ENCODE peak calls at places on chromosomes 2 and 18, in eight cellular contexts. M is HCT116, V is left ventricle myocardium inferior, J is fibroblast of lung, O is GM23338, U is substantia nigra, A is prostate gland, H is vagina. K is an unnamed sample.

GRCh38 chr18:38473535-38473934 is 907.9 kb upstream of the CELF4 start:
- DNase-seq in M (no peak), V (no peak), J (no peak), O (no peak), U (no peak), A (no peak), H (no peak), K (no peak)

GRCh38 chr2:182088681-182089333 is 103.2 kb downstream of the PPP1R1C start:
- DNase-seq in M (no peak), V (no peak), J (peak), O (no peak), U (no peak), A (no peak), H (no peak), K (no peak)

GRCh38 chr2:219570194-219570923 is 980 bp downstream of the OBSL1 start:
- DNase-seq in M (no peak), V (no peak), J (peak), O (peak), U (no peak), A (no peak), H (no peak), K (no peak)

GRCh38 chr2:101771911-101772321 is 74.4 kb downstream of the MAP4K4 start:
- DNase-seq in M (no peak), V (no peak), J (no peak), O (no peak), U (no peak), A (no peak), H (no peak), K (no peak)

GRCh38 chr2:57882895-57883515 is 163.6 kb upstream of the VRK2 start:
- DNase-seq in M (no peak), V (no peak), J (peak), O (no peak), U (no peak), A (no peak), H (no peak), K (no peak)

GRCh38 chr2:24930768-24931167 is 10.7 kb upstream of the ADCY3 start:
- DNase-seq in M (no peak), V (no peak), J (no peak), O (peak), U (no peak), A (no peak), H (no peak), K (peak)

GRCh38 chr18:25927830-25928229 is 162.6 kb downstream of the SS18 start:
- DNase-seq in M (no peak), V (no peak), J (no peak), O (no peak), U (no peak), A (no peak), H (no peak), K (no peak)

GRCh38 chr18:22370414-22370813 is 47.3 kb downstream of the CTAGE1 start:
- DNase-seq in M (no peak), V (no peak), J (no peak), O (no peak), U (no peak), A (no peak), H (no peak), K (no peak)

GRCh38 chr18:9810994-9811393 is 74.8 kb upstream of the TXNDC2 start:
- DNase-seq in M (no peak), V (no peak), J (no peak), O (peak), U (no peak), A (no peak), H (no peak), K (no peak)

GRCh38 chr2:41836944-41837343 is 210.9 kb upstream of the PKDCC start:
- DNase-seq in M (peak), V (no peak), J (peak), O (peak), U (no peak), A (no peak), H (no peak), K (no peak)

GRCh38 chr2:133885847-133886246 is 317.6 kb upstream of the NCKAP5 start:
- DNase-seq in M (no peak), V (no peak), J (no peak), O (no peak), U (no peak), A (no peak), H (peak), K (no peak)

GRCh38 chr2:153971250-153971649 is 99.5 kb downstream of the GALNT13 start:
- DNase-seq in M (no peak), V (no peak), J (no peak), O (no peak), U (no peak), A (no peak), H (no peak), K (no peak)

GRCh38 chr2:195119231-195119630 is 537.8 kb upstream of the SLC39A10 start:
- DNase-seq in M (no peak), V (no peak), J (no peak), O (no peak), U (no peak), A (no peak), H (no peak), K (no peak)

GRCh38 chr18:63302647-63303405 is 16.7 kb downstream of the BCL2 start:
- DNase-seq in M (no peak), V (no peak), J (no peak), O (no peak), U (no peak), A (no peak), H (no peak), K (no peak)
- H3K27ac ChIP-seq in M (no peak), V (peak), J (no peak), O (no peak), U (no peak), A (no peak), H (peak), K (no peak)

GRCh38 chr18:3648695-3649094 is 198.7 kb downstream of the TGIF1 start:
- DNase-seq in M (no peak), V (no peak), J (peak), O (no peak), U (no peak), A (no peak), H (no peak), K (no peak)

GRCh38 chr18:3647636-3648035 is 197.7 kb downstream of the TGIF1 start:
- DNase-seq in M (no peak), V (no peak), J (no peak), O (no peak), U (no peak), A (no peak), H (no peak), K (no peak)

GRCh38 chr18:3649135-3649558 is 199.2 kb downstream of the TGIF1 start:
- DNase-seq in M (no peak), V (no peak), J (peak), O (no peak), U (no peak), A (no peak), H (no peak), K (no peak)

GRCh38 chr18:3651266-3651665 is 201.3 kb downstream of the TGIF1 start:
- DNase-seq in M (no peak), V (no peak), J (no peak), O (no peak), U (no peak), A (no peak), H (peak), K (no peak)

DNA sequence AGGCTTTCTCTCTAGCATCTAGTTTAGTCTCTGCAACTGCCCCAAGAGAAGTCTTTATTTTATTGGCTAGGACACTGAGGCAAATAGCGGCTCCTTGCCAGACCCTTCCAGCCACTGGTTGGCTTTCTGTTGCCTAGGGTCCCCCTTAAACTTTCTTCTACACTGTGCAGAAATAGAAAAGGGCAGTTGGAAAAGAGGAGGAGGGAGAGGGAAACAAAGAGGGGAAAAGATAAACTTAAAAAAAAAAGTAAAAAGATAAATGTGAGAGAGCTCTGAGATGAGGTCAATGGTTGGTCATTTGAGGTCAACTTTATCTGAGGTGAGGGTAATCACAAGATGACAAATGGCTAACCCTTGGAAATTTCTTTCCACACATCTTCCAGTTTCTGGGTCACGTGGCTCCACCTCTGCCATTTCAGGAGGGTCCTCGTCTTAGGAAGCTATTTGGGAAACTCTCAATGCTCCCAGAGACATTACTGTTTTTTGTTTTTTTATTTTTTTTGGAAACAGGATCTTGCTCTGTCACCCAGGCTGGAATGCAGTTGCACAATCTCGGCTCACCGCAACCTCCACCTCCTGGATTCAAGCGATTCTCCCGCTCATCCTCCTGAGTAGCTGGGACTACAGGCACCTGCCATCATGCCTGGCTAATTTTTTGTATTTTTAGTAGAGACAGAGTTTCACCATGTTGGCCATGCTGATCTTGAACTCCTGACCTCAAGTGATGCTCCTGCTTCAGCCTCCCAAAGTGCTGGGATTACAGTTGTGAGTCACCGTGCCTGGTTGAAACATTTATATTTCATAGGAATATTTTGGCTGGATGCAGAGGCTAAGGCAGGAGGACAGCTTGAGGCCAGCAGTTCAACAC is 199.8 kb downstream of the TGIF1 start:
- DNase-seq in M (no peak), V (no peak), J (peak), O (no peak), U (no peak), A (no peak), H (no peak), K (peak)
- H3K27ac ChIP-seq in M (peak), V (no peak), J (peak), O (peak), U (no peak), A (no peak), H (no peak), K (peak)

GRCh38 chr2:66435963-66436362 is 1.0 kb downstream of the MEIS1 start:
- DNase-seq in M (no peak), V (no peak), J (no peak), O (no peak), U (no peak), A (no peak), H (no peak), K (no peak)

GRCh38 chr2:66433695-66433944 is 1.3 kb upstream of the MEIS1 start:
- DNase-seq in M (no peak), V (no peak), J (no peak), O (no peak), U (no peak), A (no peak), H (no peak), K (no peak)

GRCh38 chr2:66433945-66434678 is 813 bp upstream of the MEIS1 start:
- DNase-seq in M (no peak), V (peak), J (peak), O (peak), U (no peak), A (peak), H (no peak), K (no peak)

GRCh38 chr2:66435549-66435875 is 587 bp downstream of the MEIS1 start:
- DNase-seq in M (no peak), V (no peak), J (no peak), O (no peak), U (no peak), A (no peak), H (no peak), K (no peak)

GRCh38 chr2:66434679-66435548 is at the start of gene MEIS1:
- DNase-seq in M (no peak), V (peak), J (peak), O (peak), U (peak), A (peak), H (peak), K (peak)
- H3K27ac ChIP-seq in M (no peak), V (peak), J (peak), O (no peak), U (peak), A (peak), H (peak), K (peak)

GRCh38 chr2:67571785-67572718 is 174.9 kb downstream of the ETAA1 start:
- DNase-seq in M (no peak), V (no peak), J (peak), O (no peak), U (no peak), A (no peak), H (no peak), K (no peak)
- H3K27ac ChIP-seq in M (no peak), V (no peak), J (no peak), O (no peak), U (no peak), A (peak), H (no peak), K (no peak)

DNA sequence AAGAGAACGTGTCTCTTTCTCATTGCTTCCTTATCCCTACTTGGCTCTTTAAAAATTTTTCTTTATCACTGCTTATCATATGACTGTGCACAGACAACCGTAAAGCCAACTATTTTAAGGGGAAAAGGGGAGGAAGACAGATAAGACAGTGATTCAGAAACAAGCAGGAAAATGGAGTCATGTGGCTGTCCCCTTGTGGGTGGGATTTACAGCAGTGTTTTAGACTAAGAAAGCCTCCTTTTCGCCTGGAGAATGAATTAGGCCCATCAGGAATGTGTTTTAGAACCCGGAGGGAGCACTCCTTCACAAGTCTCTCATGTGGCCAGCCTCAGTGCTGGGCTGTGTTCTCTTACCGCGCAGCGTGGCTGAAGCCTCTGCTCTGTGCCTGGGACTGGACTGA is 17.6 kb downstream of the PRKCE start:
- DNase-seq in M (no peak), V (no peak), J (no peak), O (no peak), U (no peak), A (no peak), H (no peak), K (no peak)
- H3K27ac ChIP-seq in M (no peak), V (peak), J (peak), O (no peak), U (no peak), A (no peak), H (peak), K (peak)

DNA sequence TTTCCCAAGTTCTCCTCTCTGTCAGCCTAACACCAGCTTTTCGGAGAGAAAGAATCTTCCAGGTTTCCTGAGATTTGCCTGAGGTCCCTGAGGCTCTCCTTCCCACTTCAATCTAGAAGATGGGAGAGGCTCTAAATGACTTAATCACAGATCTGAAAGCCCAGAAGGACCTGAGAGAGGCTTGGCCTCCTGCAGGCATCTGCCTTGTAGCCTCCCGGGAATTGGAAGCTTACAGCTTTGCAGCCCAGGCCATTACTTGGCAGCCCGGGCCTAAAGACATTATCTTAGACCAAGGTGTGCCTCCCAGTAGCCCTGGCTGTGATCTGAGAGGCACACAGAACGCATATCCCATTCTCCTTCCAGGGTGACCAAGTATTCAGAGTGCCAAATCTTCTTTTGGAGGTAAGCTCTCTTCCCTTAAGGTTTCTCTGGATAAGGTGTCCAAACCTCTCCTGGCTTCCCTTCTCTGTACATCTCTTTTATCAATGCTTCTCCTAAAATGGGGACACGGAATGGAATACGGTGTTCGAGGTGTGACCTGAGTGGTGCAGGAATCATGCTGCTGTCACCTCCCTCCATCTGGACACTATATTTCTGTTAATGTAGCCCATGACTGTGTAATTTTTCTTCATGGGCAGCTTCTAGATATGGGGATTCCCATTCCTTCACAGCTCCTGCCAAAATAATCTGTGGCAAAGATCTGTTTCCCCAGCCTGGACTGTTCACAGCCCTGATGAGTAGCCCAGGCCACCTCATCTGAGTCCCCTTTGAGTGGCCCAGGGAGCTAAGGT is 16.0 kb downstream of the CTIF start:
- DNase-seq in M (no peak), V (no peak), J (no peak), O (no peak), U (no peak), A (no peak), H (no peak), K (no peak)
- H3K27ac ChIP-seq in M (no peak), V (no peak), J (no peak), O (no peak), U (no peak), A (no peak), H (no peak), K (no peak)

GRCh38 chr2:230787101-230787500 is 74.5 kb downstream of the CAB39 start:
- DNase-seq in M (no peak), V (no peak), J (no peak), O (no peak), U (no peak), A (no peak), H (no peak), K (no peak)

GRCh38 chr2:230783101-230783500 is 70.5 kb downstream of the CAB39 start:
- DNase-seq in M (no peak), V (no peak), J (no peak), O (no peak), U (no peak), A (no peak), H (no peak), K (no peak)

GRCh38 chr2:230788554-230789175 is 76.0 kb downstream of the CAB39 start:
- DNase-seq in M (no peak), V (no peak), J (no peak), O (no peak), U (no peak), A (no peak), H (no peak), K (no peak)

GRCh38 chr2:230784840-230785239 is 72.2 kb downstream of the CAB39 start:
- DNase-seq in M (no peak), V (no peak), J (no peak), O (peak), U (no peak), A (peak), H (no peak), K (no peak)

GRCh38 chr2:230785346-230785745 is 72.7 kb downstream of the CAB39 start:
- DNase-seq in M (no peak), V (no peak), J (no peak), O (peak), U (no peak), A (no peak), H (no peak), K (no peak)
- H3K27ac ChIP-seq in M (no peak), V (peak), J (no peak), O (peak), U (no peak), A (peak), H (no peak), K (peak)